ENCODE peak calls at places on chromosomes 1 and 21, in five cellular contexts. W, P, T, F and L are unnamed samples.

GRCh38 chr1:156625436-156626078 is 6.3 kb downstream of the HAPLN2 start:
- DNase-seq in F (peak; percentile 66), T (peak; percentile 63), W (peak; percentile 45), P (no peak), L (peak; percentile 64)

GRCh38 chr1:225744745-225745144 is 32.9 kb upstream of the SRP9 start:
- DNase-seq in T (no peak), W (no peak), F (no peak), P (no peak), L (no peak)

GRCh38 chr1:48471103-48471502 is 901 bp downstream of the SPATA6 start:
- DNase-seq in P (no peak), F (no peak), T (peak; percentile 27), W (peak; percentile 38), L (no peak)

GRCh38 chr21:33839167-33839716 is 76.4 kb downstream of the ATP5PO start:
- DNase-seq in P (no peak), W (no peak), T (no peak), F (no peak), L (no peak)

GRCh38 chr1:90557706-90558105 is 159.4 kb downstream of the BARHL2 start:
- DNase-seq in W (no peak), F (no peak), P (no peak), T (no peak), L (no peak)

GRCh38 chr21:35896060-35896459 is 164.3 kb downstream of the SETD4 start:
- DNase-seq in T (no peak), F (no peak), P (no peak), W (no peak), L (no peak)

GRCh38 chr1:236725638-236726037 is 39.3 kb downstream of the ACTN2 start:
- DNase-seq in T (no peak), F (no peak), W (no peak), P (no peak), L (no peak)

GRCh38 chr1:153697191-153697872 is 18.8 kb downstream of the NPR1 start:
- DNase-seq in F (no peak), T (peak; percentile 97), W (peak; percentile 68), P (peak; percentile 78), L (no peak)

GRCh38 chr1:45979074-45979777 is 153.2 kb downstream of the PIK3R3 start:
- DNase-seq in T (no peak), W (no peak), P (no peak), F (no peak), L (no peak)

GRCh38 chr1:235239821-235240220 is 78.8 kb upstream of the RBM34 start:
- DNase-seq in F (no peak), T (peak; percentile 43), W (no peak), P (no peak), L (no peak)

GRCh38 chr1:181554465-181554864 is 71.1 kb downstream of the CACNA1E start:
- DNase-seq in W (no peak), F (no peak), P (no peak), T (no peak), L (no peak)

GRCh38 chr1:210882414-210883221 is 251.3 kb downstream of the KCNH1 start:
- DNase-seq in W (no peak), P (no peak), T (peak; percentile 0), F (no peak), L (no peak)

GRCh38 chr1:234875953-234876814 is 252.5 kb downstream of the TOMM20 start:
- DNase-seq in T (peak; percentile 86), F (peak; percentile 59), W (peak; percentile 38), P (no peak), L (no peak)

GRCh38 chr1:226643167-226643566 is 94.6 kb downstream of the STUM start:
- DNase-seq in F (peak; percentile 72), P (peak; percentile 62), W (no peak), T (peak; percentile 55), L (no peak)

GRCh38 chr1:218524986-218525385 is 179.8 kb downstream of the TGFB2 start:
- DNase-seq in P (no peak), W (no peak), T (no peak), F (no peak), L (no peak)

GRCh38 chr1:221336141-221336540 is 405.7 kb downstream of the DUSP10 start:
- DNase-seq in T (peak; percentile 7), F (no peak), P (no peak), W (no peak), L (peak; percentile 14)

GRCh38 chr1:6592865-6593593 is 9.6 kb downstream of the KLHL21 start:
- DNase-seq in F (no peak), W (no peak), T (no peak), P (no peak), L (no peak)

GRCh38 chr1:8632092-8632491 is 185.3 kb downstream of the RERE start:
- DNase-seq in T (no peak), W (no peak), P (no peak), F (no peak), L (no peak)

GRCh38 chr21:42218836-42219605 is at the start of gene ABCG1:
- DNase-seq in P (peak; percentile 42), F (peak; percentile 71), W (no peak), T (peak; percentile 33), L (no peak)

GRCh38 chr1:245856944-245857531 is 650.0 kb downstream of the SMYD3 start:
- DNase-seq in W (no peak), T (peak; percentile 78), F (no peak), P (peak; percentile 15), L (no peak)

GRCh38 chr1:67532452-67533216 is 102.4 kb upstream of the SERBP1 start:
- DNase-seq in W (peak; percentile 33), F (no peak), P (peak; percentile 79), T (peak; percentile 92), L (peak; percentile 60)

GRCh38 chr1:232600430-232601258 is 29.3 kb downstream of the SIPA1L2 start:
- DNase-seq in T (no peak), P (no peak), F (no peak), W (no peak), L (no peak)

GRCh38 chr1:28129150-28129549 is 40.7 kb upstream of the EYA3 start:
- DNase-seq in P (no peak), T (peak; percentile 54), F (no peak), W (no peak), L (no peak)

GRCh38 chr21:17513214-17514123 is 626 bp downstream of the CXADR start:
- DNase-seq in W (no peak), T (peak; percentile 39), P (no peak), F (peak; percentile 55), L (no peak)

GRCh38 chr1:2517966-2518365 is 8.4 kb downstream of the PANK4 start:
- DNase-seq in T (no peak), P (no peak), F (no peak), W (no peak), L (no peak)
- H3K36me3 ChIP-seq in T (peaks cover 40% of the 10 kb centered on the region), P (peaks cover 84% of the 10 kb centered on the region), F (peaks cover 88% of the 10 kb centered on the region), W (peaks cover 77% of the 10 kb centered on the region), L (peaks cover 92% of the 10 kb centered on the region)

DNA sequence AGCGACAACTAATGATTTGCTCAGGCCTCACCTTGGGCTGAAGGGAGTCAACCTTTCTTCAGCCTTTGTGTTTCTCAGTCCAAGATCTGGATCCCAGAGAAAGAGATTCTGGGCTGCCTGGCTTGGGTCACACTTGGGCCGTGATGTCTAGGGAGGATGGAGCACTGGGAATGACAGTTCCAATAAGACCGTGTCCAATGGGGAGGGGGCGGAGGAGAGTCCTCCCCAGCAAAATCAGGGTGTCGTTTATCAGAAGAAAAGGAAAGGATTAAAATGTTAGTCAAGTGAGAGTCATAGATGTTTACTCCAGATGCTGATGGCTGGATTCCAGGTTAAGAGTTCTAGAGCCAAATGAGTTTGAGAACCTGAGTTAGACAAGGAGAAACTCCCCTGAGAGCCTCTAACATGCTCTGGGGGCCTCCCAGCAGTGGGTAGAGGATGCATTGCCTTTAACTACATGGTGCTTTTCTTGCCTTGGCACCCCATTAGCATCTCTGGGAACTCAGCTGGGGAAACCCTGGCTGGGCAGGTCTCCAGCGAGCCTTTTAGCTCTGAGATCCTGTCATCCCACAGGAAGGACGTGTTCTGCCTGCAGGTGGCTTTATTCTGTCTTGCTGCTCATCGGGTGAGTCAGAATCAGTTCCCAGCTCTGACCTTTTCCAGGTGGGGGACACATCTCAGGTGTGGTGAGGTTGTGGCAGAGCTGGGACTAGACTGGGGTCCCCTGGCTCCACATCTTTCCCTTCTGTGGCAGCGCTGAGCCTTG is 22.2 kb downstream of the NIPAL3 start:
- DNase-seq in F (no peak), P (no peak), W (no peak), T (peak; percentile 18), L (no peak)
- H3K36me3 ChIP-seq in F (peaks cover 15% of the 10 kb centered on the region), P (no peaks in the 10 kb centered on the region), W (no peaks in the 10 kb centered on the region), T (no peaks in the 10 kb centered on the region), L (no peaks in the 10 kb centered on the region)

GRCh38 chr21:27649323-27649722 is 682.4 kb upstream of the ADAMTS5 start:
- DNase-seq in W (no peak), T (peak; percentile 81), P (no peak), F (no peak), L (no peak)
- H3K36me3 ChIP-seq in W (no peaks in the 10 kb centered on the region), T (no peaks in the 10 kb centered on the region), P (no peaks in the 10 kb centered on the region), F (no peaks in the 10 kb centered on the region), L (no peaks in the 10 kb centered on the region)

GRCh38 chr1:94707321-94708298 is 112.5 kb upstream of the SLC44A3 start:
- DNase-seq in P (no peak), W (no peak), F (no peak), T (peak; percentile 89), L (no peak)
- H3K36me3 ChIP-seq in P (no peaks in the 10 kb centered on the region), W (no peaks in the 10 kb centered on the region), F (no peaks in the 10 kb centered on the region), T (no peaks in the 10 kb centered on the region), L (no peaks in the 10 kb centered on the region)

GRCh38 chr1:109319114-109319513 is 12.3 kb upstream of the MYBPHL start:
- DNase-seq in F (no peak), W (no peak), T (no peak), P (peak; percentile 68), L (no peak)
- H3K36me3 ChIP-seq in F (peaks cover 100% of the 10 kb centered on the region), W (peaks cover 100% of the 10 kb centered on the region), T (peaks cover 48% of the 10 kb centered on the region), P (peaks cover 69% of the 10 kb centered on the region), L (peaks cover 10% of the 10 kb centered on the region)

GRCh38 chr1:42206164-42206563 is 41.6 kb upstream of the GUCA2A start:
- DNase-seq in W (no peak), F (no peak), T (no peak), P (no peak), L (no peak)

GRCh38 chr1:42210421-42211133 is 46.0 kb upstream of the GUCA2A start:
- DNase-seq in T (no peak), F (no peak), W (no peak), P (no peak), L (no peak)

GRCh38 chr1:42214447-42214871 is 49.9 kb upstream of the GUCA2A start:
- DNase-seq in F (no peak), P (no peak), T (peak; percentile 84), W (peak; percentile 65), L (no peak)

GRCh38 chr1:42209516-42210370 is 45.2 kb upstream of the GUCA2A start:
- DNase-seq in P (no peak), F (no peak), W (no peak), T (no peak), L (no peak)

DNA sequence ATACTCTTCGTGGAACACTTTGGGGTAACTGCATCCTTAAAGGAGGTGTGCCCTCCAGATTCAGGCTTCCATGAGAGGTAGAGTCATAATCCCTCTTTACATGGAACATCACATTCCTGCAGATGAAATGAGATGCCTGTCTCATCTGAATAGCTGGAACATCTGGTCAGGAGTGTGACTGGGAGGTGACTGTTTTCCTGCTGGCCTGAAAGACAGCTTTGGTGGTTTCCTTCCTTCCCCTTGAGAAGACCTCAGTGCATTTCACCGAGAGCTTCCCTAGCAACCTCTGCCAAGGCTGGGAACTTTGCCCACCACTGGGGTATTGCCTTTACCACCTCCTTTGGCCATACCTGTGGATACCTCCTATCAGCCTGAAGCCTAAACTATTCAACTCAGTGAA is 46.7 kb upstream of the GUCA2A start:
- DNase-seq in T (no peak), P (no peak), F (no peak), W (no peak), L (no peak)
- H3K36me3 ChIP-seq in T (peaks cover 9% of the 10 kb centered on the region), P (peaks cover 13% of the 10 kb centered on the region), F (no peaks in the 10 kb centered on the region), W (no peaks in the 10 kb centered on the region), L (peaks cover 4% of the 10 kb centered on the region)